ENCODE peak calls at places on chromosomes 1 and 21, in ten cellular contexts. One of them, this sample, is unnamed.

GRCh38 chr21:37370152-37371040 is 3.8 kb downstream of the DYRK1A start:
- DNase-seq in GM10248: peak; percentile 29
- DNase-seq in psoas muscle: no peak
- DNase-seq in GM03348: no peak
- DNase-seq in stimulated activated CD4-positive, alpha-beta T cell treated with anti-CD3 and anti-CD28 coated beads, TNF-alpha, amount 100 ng/mL, for 4 hours: no peak
- DNase-seq in HFFc6: peak; percentile 42
- DNase-seq in foreskin fibroblast: peak; percentile 35
- DNase-seq in T-cell: no peak
- DNase-seq in amygdala: no peak
- DNase-seq in bronchial epithelial cell: peak; percentile 89
- DNase-seq in this sample: no peak

GRCh38 chr1:21022279-21023040 is 154.2 kb downstream of the EIF4G3 start:
- DNase-seq in GM10248: peak; percentile 75
- DNase-seq in psoas muscle: no peak
- DNase-seq in GM03348: peak; percentile 87
- DNase-seq in stimulated activated CD4-positive, alpha-beta T cell treated with anti-CD3 and anti-CD28 coated beads, TNF-alpha, amount 100 ng/mL, for 4 hours: no peak
- DNase-seq in HFFc6: peak; percentile 98
- DNase-seq in foreskin fibroblast: peak; percentile 93
- DNase-seq in T-cell: no peak
- DNase-seq in amygdala: peak; percentile 31
- DNase-seq in bronchial epithelial cell: peak; percentile 99
- DNase-seq in this sample: peak; percentile 97

GRCh38 chr21:26495283-26495849 is 77.7 kb downstream of the CYYR1 start:
- DNase-seq in GM10248: no peak
- DNase-seq in psoas muscle: no peak
- DNase-seq in GM03348: no peak
- DNase-seq in stimulated activated CD4-positive, alpha-beta T cell treated with anti-CD3 and anti-CD28 coated beads, TNF-alpha, amount 100 ng/mL, for 4 hours: no peak
- DNase-seq in HFFc6: no peak
- DNase-seq in foreskin fibroblast: no peak
- DNase-seq in T-cell: no peak
- DNase-seq in amygdala: no peak
- DNase-seq in bronchial epithelial cell: no peak
- DNase-seq in this sample: no peak

GRCh38 chr1:224526771-224527170 is 89.3 kb upstream of the CNIH3 start:
- DNase-seq in GM10248: no peak
- DNase-seq in psoas muscle: no peak
- DNase-seq in GM03348: no peak
- DNase-seq in stimulated activated CD4-positive, alpha-beta T cell treated with anti-CD3 and anti-CD28 coated beads, TNF-alpha, amount 100 ng/mL, for 4 hours: no peak
- DNase-seq in HFFc6: no peak
- DNase-seq in foreskin fibroblast: no peak
- DNase-seq in T-cell: no peak
- DNase-seq in amygdala: no peak
- DNase-seq in bronchial epithelial cell: no peak
- DNase-seq in this sample: no peak

GRCh38 chr1:225866061-225866844 is 15.9 kb downstream of the TMEM63A start:
- DNase-seq in GM10248: peak; percentile 69
- DNase-seq in psoas muscle: peak; percentile 50
- DNase-seq in GM03348: no peak
- DNase-seq in stimulated activated CD4-positive, alpha-beta T cell treated with anti-CD3 and anti-CD28 coated beads, TNF-alpha, amount 100 ng/mL, for 4 hours: peak; percentile 50
- DNase-seq in HFFc6: peak; percentile 51
- DNase-seq in foreskin fibroblast: peak; percentile 60
- DNase-seq in T-cell: peak; percentile 62
- DNase-seq in amygdala: no peak
- DNase-seq in bronchial epithelial cell: peak; percentile 48
- DNase-seq in this sample: no peak

GRCh38 chr1:69029649-69030048 is 532.8 kb upstream of the DEPDC1 start:
- DNase-seq in GM10248: no peak
- DNase-seq in psoas muscle: no peak
- DNase-seq in GM03348: no peak
- DNase-seq in stimulated activated CD4-positive, alpha-beta T cell treated with anti-CD3 and anti-CD28 coated beads, TNF-alpha, amount 100 ng/mL, for 4 hours: no peak
- DNase-seq in HFFc6: no peak
- DNase-seq in foreskin fibroblast: no peak
- DNase-seq in T-cell: no peak
- DNase-seq in amygdala: no peak
- DNase-seq in bronchial epithelial cell: peak; percentile 2
- DNase-seq in this sample: no peak

GRCh38 chr1:27752372-27752771 is 20.6 kb upstream of the STX12 start:
- DNase-seq in GM10248: no peak
- DNase-seq in psoas muscle: no peak
- DNase-seq in GM03348: no peak
- DNase-seq in stimulated activated CD4-positive, alpha-beta T cell treated with anti-CD3 and anti-CD28 coated beads, TNF-alpha, amount 100 ng/mL, for 4 hours: no peak
- DNase-seq in HFFc6: no peak
- DNase-seq in foreskin fibroblast: no peak
- DNase-seq in T-cell: no peak
- DNase-seq in amygdala: no peak
- DNase-seq in bronchial epithelial cell: no peak
- DNase-seq in this sample: no peak

GRCh38 chr1:85313888-85314696 is 37.7 kb upstream of the BCL10 start:
- DNase-seq in GM10248: no peak
- DNase-seq in psoas muscle: peak; percentile 55
- DNase-seq in GM03348: peak; percentile 82
- DNase-seq in stimulated activated CD4-positive, alpha-beta T cell treated with anti-CD3 and anti-CD28 coated beads, TNF-alpha, amount 100 ng/mL, for 4 hours: no peak
- DNase-seq in HFFc6: peak; percentile 96
- DNase-seq in foreskin fibroblast: peak; percentile 95
- DNase-seq in T-cell: no peak
- DNase-seq in amygdala: no peak
- DNase-seq in bronchial epithelial cell: peak; percentile 89
- DNase-seq in this sample: peak; percentile 93